ENCODE peak calls at places on chromosome 21, in nine cellular contexts. One of them, this sample, is unnamed.

GRCh38 chr21:26064506-26064905 is 106.1 kb downstream of the APP start:
- DNase-seq in gastrocnemius medialis: no peak
- DNase-seq in upper lobe of right lung: no peak
- DNase-seq in SK-N-SH: no peak
- DNase-seq in tibial artery: no peak
- DNase-seq in CD8-positive, alpha-beta T cell: no peak
- DNase-seq in transverse colon: no peak
- DNase-seq in tibial nerve: no peak
- DNase-seq in ovary: no peak
- DNase-seq in this sample: no peak

GRCh38 chr21:31557956-31558838 is 101.3 kb upstream of the SOD1 start:
- DNase-seq in transverse colon: peak; percentile 10
- DNase-seq in gastrocnemius medialis: no peak
- DNase-seq in SK-N-SH: peak; percentile 84
- DNase-seq in upper lobe of right lung: peak; percentile 58
- DNase-seq in tibial artery: no peak
- DNase-seq in ovary: no peak
- DNase-seq in CD8-positive, alpha-beta T cell: peak; percentile 20
- DNase-seq in tibial nerve: no peak
- DNase-seq in this sample: peak; percentile 87

GRCh38 chr21:41564871-41565281 is 56.9 kb upstream of the TMPRSS2 start:
- DNase-seq in tibial nerve: no peak
- DNase-seq in upper lobe of right lung: no peak
- DNase-seq in SK-N-SH: no peak
- DNase-seq in ovary: no peak
- DNase-seq in transverse colon: peak; percentile 72
- DNase-seq in gastrocnemius medialis: no peak
- DNase-seq in tibial artery: no peak
- DNase-seq in CD8-positive, alpha-beta T cell: no peak
- DNase-seq in this sample: no peak

GRCh38 chr21:16533692-16534407 is 804.1 kb downstream of the USP25 start:
- DNase-seq in upper lobe of right lung: no peak
- DNase-seq in SK-N-SH: no peak
- DNase-seq in tibial artery: no peak
- DNase-seq in tibial nerve: peak; percentile 24
- DNase-seq in transverse colon: no peak
- DNase-seq in gastrocnemius medialis: peak; percentile 20
- DNase-seq in ovary: no peak
- DNase-seq in CD8-positive, alpha-beta T cell: no peak
- DNase-seq in this sample: no peak

GRCh38 chr21:41304068-41304720 is 12.4 kb upstream of the FAM3B start:
- DNase-seq in upper lobe of right lung: no peak
- DNase-seq in transverse colon: no peak
- DNase-seq in CD8-positive, alpha-beta T cell: no peak
- DNase-seq in tibial nerve: no peak
- DNase-seq in tibial artery: no peak
- DNase-seq in ovary: no peak
- DNase-seq in SK-N-SH: no peak
- DNase-seq in gastrocnemius medialis: no peak
- DNase-seq in this sample: no peak

GRCh38 chr21:45982256-45982757 is 737 bp downstream of the COL6A1 start:
- DNase-seq in ovary: no peak
- DNase-seq in CD8-positive, alpha-beta T cell: no peak
- DNase-seq in gastrocnemius medialis: peak; percentile 19
- DNase-seq in tibial nerve: no peak
- DNase-seq in upper lobe of right lung: no peak
- DNase-seq in SK-N-SH: peak; percentile 71
- DNase-seq in tibial artery: peak; percentile 30
- DNase-seq in transverse colon: peak; percentile 26
- DNase-seq in this sample: peak; percentile 86

GRCh38 chr21:22278366-22278765 is 1280.2 kb downstream of the NCAM2 start:
- DNase-seq in ovary: no peak
- DNase-seq in SK-N-SH: no peak
- DNase-seq in tibial artery: no peak
- DNase-seq in transverse colon: no peak
- DNase-seq in gastrocnemius medialis: no peak
- DNase-seq in tibial nerve: no peak
- DNase-seq in CD8-positive, alpha-beta T cell: no peak
- DNase-seq in upper lobe of right lung: no peak
- DNase-seq in this sample: no peak

GRCh38 chr21:34885125-34885524 is 164.0 kb downstream of the RUNX1 start:
- DNase-seq in transverse colon: no peak
- DNase-seq in ovary: no peak
- DNase-seq in tibial artery: no peak
- DNase-seq in gastrocnemius medialis: no peak
- DNase-seq in CD8-positive, alpha-beta T cell: no peak
- DNase-seq in SK-N-SH: no peak
- DNase-seq in tibial nerve: no peak
- DNase-seq in upper lobe of right lung: no peak
- DNase-seq in this sample: no peak

GRCh38 chr21:20110368-20110767 is 887.8 kb upstream of the NCAM2 start:
- DNase-seq in CD8-positive, alpha-beta T cell: no peak
- DNase-seq in ovary: no peak
- DNase-seq in tibial artery: no peak
- DNase-seq in gastrocnemius medialis: no peak
- DNase-seq in transverse colon: no peak
- DNase-seq in SK-N-SH: no peak
- DNase-seq in upper lobe of right lung: no peak
- DNase-seq in tibial nerve: no peak
- DNase-seq in this sample: no peak

GRCh38 chr21:18041012-18041411 is 203.6 kb upstream of the CHODL start:
- DNase-seq in tibial artery: no peak
- DNase-seq in tibial nerve: peak; percentile 9
- DNase-seq in gastrocnemius medialis: no peak
- DNase-seq in ovary: no peak
- DNase-seq in transverse colon: no peak
- DNase-seq in CD8-positive, alpha-beta T cell: no peak
- DNase-seq in SK-N-SH: peak; percentile 4
- DNase-seq in upper lobe of right lung: no peak
- DNase-seq in this sample: no peak

GRCh38 chr21:10272216-10272615 is 249.2 kb upstream of the TPTE start:
- DNase-seq in tibial artery: no peak
- DNase-seq in SK-N-SH: no peak
- DNase-seq in gastrocnemius medialis: peak; percentile 6
- DNase-seq in upper lobe of right lung: no peak
- DNase-seq in CD8-positive, alpha-beta T cell: no peak
- DNase-seq in transverse colon: no peak
- DNase-seq in tibial nerve: no peak
- DNase-seq in ovary: no peak
- DNase-seq in this sample: peak; percentile 49

GRCh38 chr21:16345757-16346156 is 616.0 kb downstream of the USP25 start:
- DNase-seq in CD8-positive, alpha-beta T cell: no peak
- DNase-seq in upper lobe of right lung: no peak
- DNase-seq in tibial artery: no peak
- DNase-seq in gastrocnemius medialis: no peak
- DNase-seq in transverse colon: no peak
- DNase-seq in SK-N-SH: peak; percentile 16
- DNase-seq in tibial nerve: no peak
- DNase-seq in ovary: no peak
- DNase-seq in this sample: no peak

GRCh38 chr21:38669186-38669585 is 136.5 kb upstream of the ETS2 start:
- DNase-seq in ovary: no peak
- DNase-seq in tibial nerve: no peak
- DNase-seq in gastrocnemius medialis: no peak
- DNase-seq in transverse colon: peak; percentile 24
- DNase-seq in upper lobe of right lung: no peak
- DNase-seq in tibial artery: no peak
- DNase-seq in SK-N-SH: peak; percentile 42
- DNase-seq in CD8-positive, alpha-beta T cell: no peak
- DNase-seq in this sample: no peak
- TF ChIP-seq CTCF in ovary: no peak
- TF ChIP-seq CTCF in tibial nerve: no peak
- TF ChIP-seq CTCF in gastrocnemius medialis: no peak
- TF ChIP-seq CTCF in transverse colon: peak; percentile 32
- TF ChIP-seq CTCF in upper lobe of right lung: peak; percentile 40
- TF ChIP-seq CTCF in tibial artery: peak; percentile 41
- TF ChIP-seq CTCF in SK-N-SH: peak; percentile 54
- TF ChIP-seq CTCF in CD8-positive, alpha-beta T cell: no peak
- TF ChIP-seq CTCF in this sample: no peak

GRCh38 chr21:44801468-44802395 is at the start of gene UBE2G2:
- DNase-seq in transverse colon: peak; percentile 84
- DNase-seq in SK-N-SH: peak; percentile 98
- DNase-seq in gastrocnemius medialis: peak; percentile 74
- DNase-seq in ovary: peak; percentile 83
- DNase-seq in tibial artery: peak; percentile 70
- DNase-seq in tibial nerve: peak; percentile 57
- DNase-seq in CD8-positive, alpha-beta T cell: peak; percentile 86
- DNase-seq in upper lobe of right lung: peak; percentile 93
- DNase-seq in this sample: peak; percentile 64
- TF ChIP-seq CTCF in transverse colon: no peak
- TF ChIP-seq CTCF in SK-N-SH: no peak
- TF ChIP-seq CTCF in gastrocnemius medialis: no peak
- TF ChIP-seq CTCF in ovary: no peak
- TF ChIP-seq CTCF in tibial artery: no peak
- TF ChIP-seq CTCF in tibial nerve: no peak
- TF ChIP-seq CTCF in CD8-positive, alpha-beta T cell: peak; percentile 52
- TF ChIP-seq CTCF in upper lobe of right lung: no peak
- TF ChIP-seq CTCF in this sample: no peak

GRCh38 chr21:28872218-28872617 is 120.5 kb downstream of the LTN1 start:
- DNase-seq in ovary: no peak
- DNase-seq in SK-N-SH: no peak
- DNase-seq in tibial nerve: no peak
- DNase-seq in CD8-positive, alpha-beta T cell: no peak
- DNase-seq in transverse colon: no peak
- DNase-seq in tibial artery: no peak
- DNase-seq in upper lobe of right lung: no peak
- DNase-seq in gastrocnemius medialis: no peak
- DNase-seq in this sample: no peak

GRCh38 chr21:28875078-28875477 is 117.6 kb downstream of the LTN1 start:
- DNase-seq in upper lobe of right lung: no peak
- DNase-seq in tibial artery: no peak
- DNase-seq in tibial nerve: no peak
- DNase-seq in ovary: no peak
- DNase-seq in SK-N-SH: no peak
- DNase-seq in gastrocnemius medialis: no peak
- DNase-seq in transverse colon: no peak
- DNase-seq in CD8-positive, alpha-beta T cell: no peak
- DNase-seq in this sample: no peak

GRCh38 chr21:28865488-28866186 is 127.0 kb downstream of the LTN1 start:
- DNase-seq in transverse colon: no peak
- DNase-seq in tibial artery: no peak
- DNase-seq in SK-N-SH: no peak
- DNase-seq in gastrocnemius medialis: no peak
- DNase-seq in CD8-positive, alpha-beta T cell: no peak
- DNase-seq in ovary: no peak
- DNase-seq in tibial nerve: no peak
- DNase-seq in upper lobe of right lung: no peak
- DNase-seq in this sample: no peak

GRCh38 chr21:28867401-28867800 is 125.3 kb downstream of the LTN1 start:
- DNase-seq in SK-N-SH: no peak
- DNase-seq in transverse colon: no peak
- DNase-seq in tibial artery: no peak
- DNase-seq in ovary: no peak
- DNase-seq in gastrocnemius medialis: no peak
- DNase-seq in tibial nerve: no peak
- DNase-seq in upper lobe of right lung: no peak
- DNase-seq in CD8-positive, alpha-beta T cell: no peak
- DNase-seq in this sample: no peak

DNA sequence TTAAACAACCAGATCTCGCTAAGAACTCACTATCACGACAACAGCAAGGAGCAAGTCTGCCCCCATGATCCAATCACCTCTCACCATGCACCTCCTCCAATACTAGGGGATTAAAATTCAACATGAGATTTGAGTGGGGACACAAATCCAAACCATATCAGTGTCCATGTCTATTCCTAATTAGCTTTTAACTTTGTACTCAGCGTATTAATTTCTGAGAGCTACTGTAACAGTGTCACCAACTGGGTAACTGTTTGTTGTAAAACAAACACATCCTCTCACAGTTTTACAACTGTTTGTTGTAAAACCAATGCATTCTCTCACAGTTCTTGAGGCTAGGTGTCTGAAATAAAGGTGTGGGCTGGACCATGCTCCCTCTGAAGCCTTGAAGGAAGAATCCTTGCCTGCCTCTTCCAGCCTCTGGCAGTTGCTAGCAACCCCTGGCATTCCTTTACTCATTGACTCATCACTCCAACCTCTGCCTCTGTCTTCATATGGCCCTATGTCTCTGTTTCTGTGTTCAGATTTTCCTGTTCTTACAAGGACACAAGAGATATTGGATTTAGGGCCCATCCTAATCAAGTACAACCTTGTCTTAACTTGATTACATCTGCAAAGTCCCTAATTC is 121.2 kb downstream of the LTN1 start:
- DNase-seq in ovary: no peak
- DNase-seq in transverse colon: peak; percentile 18
- DNase-seq in tibial artery: no peak
- DNase-seq in gastrocnemius medialis: no peak
- DNase-seq in SK-N-SH: no peak
- DNase-seq in CD8-positive, alpha-beta T cell: no peak
- DNase-seq in tibial nerve: no peak
- DNase-seq in upper lobe of right lung: no peak
- DNase-seq in this sample: no peak
- TF ChIP-seq CTCF in ovary: no peak
- TF ChIP-seq CTCF in transverse colon: no peak
- TF ChIP-seq CTCF in tibial artery: no peak
- TF ChIP-seq CTCF in gastrocnemius medialis: no peak
- TF ChIP-seq CTCF in SK-N-SH: no peak
- TF ChIP-seq CTCF in CD8-positive, alpha-beta T cell: no peak
- TF ChIP-seq CTCF in tibial nerve: no peak
- TF ChIP-seq CTCF in upper lobe of right lung: no peak
- TF ChIP-seq CTCF in this sample: no peak

DNA sequence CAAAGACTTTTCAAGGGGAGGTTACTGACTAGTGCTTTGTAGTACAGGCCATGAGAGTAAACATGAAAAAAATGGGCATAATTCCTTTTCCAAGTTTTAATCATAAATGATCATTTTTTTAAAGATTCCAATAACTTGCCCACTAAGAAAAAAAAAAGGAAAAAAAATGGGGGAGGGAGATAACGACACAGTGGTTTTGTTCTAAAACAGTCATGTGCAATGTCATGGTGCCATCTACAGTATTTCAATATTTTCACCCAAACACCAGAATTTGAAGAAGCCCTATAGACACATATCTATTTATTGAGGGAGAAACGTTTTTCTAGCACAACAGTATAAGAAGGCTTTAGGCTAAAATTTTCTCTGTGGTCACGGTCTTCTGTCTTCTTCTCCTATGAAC is 250.2 kb downstream of the LTN1 start:
- DNase-seq in gastrocnemius medialis: no peak
- DNase-seq in tibial artery: no peak
- DNase-seq in CD8-positive, alpha-beta T cell: no peak
- DNase-seq in tibial nerve: no peak
- DNase-seq in upper lobe of right lung: no peak
- DNase-seq in SK-N-SH: peak; percentile 24
- DNase-seq in ovary: no peak
- DNase-seq in transverse colon: no peak
- DNase-seq in this sample: no peak
- TF ChIP-seq CTCF in gastrocnemius medialis: no peak
- TF ChIP-seq CTCF in tibial artery: no peak
- TF ChIP-seq CTCF in CD8-positive, alpha-beta T cell: no peak
- TF ChIP-seq CTCF in tibial nerve: no peak
- TF ChIP-seq CTCF in upper lobe of right lung: peak; percentile 36
- TF ChIP-seq CTCF in SK-N-SH: peak; percentile 76
- TF ChIP-seq CTCF in ovary: no peak
- TF ChIP-seq CTCF in transverse colon: no peak
- TF ChIP-seq CTCF in this sample: no peak

DNA sequence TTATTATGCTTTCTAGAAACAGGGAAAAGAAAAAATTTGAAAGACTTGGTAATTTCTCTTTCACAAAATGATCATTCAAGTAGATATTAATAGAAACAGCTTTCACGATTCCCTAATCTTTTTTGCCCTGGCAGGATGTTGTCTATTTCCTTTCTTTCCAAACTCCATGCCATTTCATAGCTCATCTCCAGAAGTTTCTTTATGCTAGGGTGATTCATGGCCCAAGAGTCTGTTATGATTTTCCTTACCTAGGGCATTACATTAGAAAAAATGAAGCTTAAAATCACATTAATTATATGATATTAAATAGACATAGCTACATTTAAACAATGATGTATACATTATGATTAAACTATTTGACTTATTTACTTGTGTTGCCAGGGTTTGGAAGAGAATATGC is 762.1 kb downstream of the LTN1 start:
- DNase-seq in SK-N-SH: no peak
- DNase-seq in upper lobe of right lung: no peak
- DNase-seq in transverse colon: no peak
- DNase-seq in gastrocnemius medialis: no peak
- DNase-seq in ovary: no peak
- DNase-seq in CD8-positive, alpha-beta T cell: no peak
- DNase-seq in tibial nerve: no peak
- DNase-seq in tibial artery: no peak
- DNase-seq in this sample: no peak
- TF ChIP-seq CTCF in SK-N-SH: no peak
- TF ChIP-seq CTCF in upper lobe of right lung: no peak
- TF ChIP-seq CTCF in transverse colon: no peak
- TF ChIP-seq CTCF in gastrocnemius medialis: no peak
- TF ChIP-seq CTCF in ovary: no peak
- TF ChIP-seq CTCF in CD8-positive, alpha-beta T cell: no peak
- TF ChIP-seq CTCF in tibial nerve: no peak
- TF ChIP-seq CTCF in tibial artery: no peak
- TF ChIP-seq CTCF in this sample: no peak

This sample was measured in lower leg skin.